ENCODE peak calls at places on chromosome 13, in six cellular contexts. A is H1, Y is IMR-90, I is neuronal stem cell, H is trophoblast cell, F is mesenchymal stem cell. R is an unnamed sample.

GRCh38 chr13:20713014-20713376 is 9.5 kb downstream of the IL17D start:
- DNase-seq in A (no peak), Y (no peak), I (no peak), H (no peak), F (no peak), R (no peak)

GRCh38 chr13:106649495-106649894 is 81.6 kb upstream of the ARGLU1 start:
- DNase-seq in A (no peak), Y (peak; percentile 22), I (no peak), H (no peak), F (no peak), R (no peak)

GRCh38 chr13:93797463-93797862 is 570.9 kb downstream of the GPC6 start:
- DNase-seq in A (no peak), Y (peak; percentile 21), I (no peak), H (no peak), F (no peak), R (no peak)

GRCh38 chr13:43744630-43745029 is 42.1 kb downstream of the ENOX1 start:
- DNase-seq in A (no peak), Y (peak; percentile 4), I (no peak), H (no peak), F (no peak), R (no peak)

GRCh38 chr13:82330499-82330898 is 1551.8 kb downstream of the SLITRK1 start:
- DNase-seq in A (no peak), Y (no peak), I (no peak), H (peak; percentile 3), F (peak; percentile 30), R (no peak)

GRCh38 chr13:42380420-42381164 is 108.6 kb downstream of the AKAP11 start:
- DNase-seq in A (no peak), Y (no peak), I (no peak), H (no peak), F (no peak), R (no peak)

GRCh38 chr13:99979453-99980200 is 2.0 kb upstream of the ZIC2 start:
- DNase-seq in A (no peak), Y (no peak), I (no peak), H (peak; percentile 56), F (no peak), R (peak; percentile 70)

GRCh38 chr13:39202746-39203145 is 164.5 kb downstream of the NHLRC3 start:
- DNase-seq in A (no peak), Y (no peak), I (no peak), H (peak; percentile 63), F (no peak), R (no peak)

GRCh38 chr13:58343081-58343480 is 711.5 kb downstream of the PCDH17 start:
- DNase-seq in A (no peak), Y (no peak), I (no peak), H (no peak), F (no peak), R (no peak)

GRCh38 chr13:79307866-79308298 is 98.2 kb downstream of the RBM26 start:
- DNase-seq in A (no peak), Y (peak; percentile 61), I (no peak), H (no peak), F (no peak), R (peak; percentile 31)

DNA sequence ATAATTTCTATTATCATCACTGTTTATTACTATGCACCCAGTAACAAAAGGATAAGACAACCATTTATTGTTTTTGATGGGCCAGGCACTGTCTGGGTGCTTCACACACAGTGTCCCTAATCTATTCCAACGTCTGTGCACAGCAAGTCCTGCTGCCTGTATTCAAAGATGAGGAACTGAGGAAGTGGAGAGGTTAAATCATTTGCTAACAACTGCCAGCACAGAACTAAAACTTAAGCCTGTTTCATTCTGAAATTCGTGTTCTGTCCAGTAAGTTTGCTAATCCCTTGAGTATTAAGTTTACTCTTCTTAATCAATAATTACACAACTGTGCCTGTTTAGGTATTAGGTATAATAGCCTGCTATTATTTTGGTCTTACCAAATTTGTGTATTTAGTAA is 41.9 kb downstream of the TEX26 start:
- DNase-seq in A (no peak), Y (no peak), I (no peak), H (no peak), F (no peak), R (no peak)
- H3K14ac ChIP-seq in A (no peak overlapping the region), Y (no peak overlapping the region), I (no peak overlapping the region), H (no peak overlapping the region), F (no peak overlapping the region), R (no peak overlapping the region)

DNA sequence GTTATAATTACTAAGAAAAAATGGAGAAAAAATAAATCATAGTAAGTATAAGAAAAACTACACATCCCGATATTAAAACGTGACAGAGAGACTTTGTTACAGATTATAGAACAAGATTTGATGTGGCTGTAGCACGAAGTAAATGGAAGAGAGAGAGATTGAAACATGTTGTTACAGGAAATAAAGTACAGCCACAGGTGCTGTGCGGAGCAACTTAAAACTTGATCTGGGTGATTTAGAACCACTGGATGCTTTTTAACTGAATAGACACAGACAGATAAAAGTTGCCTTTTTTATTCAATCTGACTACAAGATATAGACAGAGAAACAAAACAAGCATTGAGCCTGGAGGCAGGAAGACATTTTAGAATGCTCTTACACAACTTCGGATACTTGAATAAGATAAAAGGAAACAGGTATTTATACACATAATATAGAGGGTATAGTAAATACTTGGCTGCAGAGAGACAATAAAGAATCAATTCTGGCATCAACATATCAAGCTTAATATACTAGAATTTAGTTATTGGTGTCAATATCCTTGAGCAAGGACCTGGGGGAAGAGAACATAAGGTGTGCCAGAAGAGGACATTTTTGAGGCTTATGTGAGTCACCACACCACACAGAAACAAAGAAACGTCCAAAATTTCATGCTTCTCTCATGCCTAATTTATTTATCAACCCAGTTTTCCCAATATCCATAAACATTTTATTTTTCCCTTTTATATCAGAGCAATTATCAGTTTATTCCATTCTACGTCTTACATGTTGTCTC is 548.5 kb downstream of the SLITRK1 start:
- DNase-seq in A (no peak), Y (no peak), I (no peak), H (no peak), F (no peak), R (no peak)
- H3K14ac ChIP-seq in A (no peak overlapping the region), Y (no peak overlapping the region), I (no peak overlapping the region), H (no peak overlapping the region), F (no peak overlapping the region), R (no peak overlapping the region)

GRCh38 chr13:52159159-52159982 is at the start of gene NEK3:
- DNase-seq in A (peak; percentile 23), Y (peak; percentile 56), I (peak; percentile 67), H (peak; percentile 33), F (peak; percentile 65), R (peak; percentile 71)

GRCh38 chr13:52161193-52161646 is 1.8 kb upstream of the NEK3 start:
- DNase-seq in A (no peak), Y (no peak), I (no peak), H (no peak), F (no peak), R (no peak)

GRCh38 chr13:52158629-52159158 is 703 bp downstream of the NEK3 start:
- DNase-seq in A (no peak), Y (peak; percentile 28), I (no peak), H (peak; percentile 7), F (peak; percentile 61), R (no peak)

GRCh38 chr13:52162279-52163101 is 3.1 kb upstream of the NEK3 start:
- DNase-seq in A (no peak), Y (peak; percentile 70), I (peak; percentile 21), H (no peak), F (peak; percentile 53), R (no peak)

GRCh38 chr13:52160053-52160452 is 656 bp upstream of the NEK3 start:
- DNase-seq in A (no peak), Y (no peak), I (no peak), H (no peak), F (no peak), R (no peak)
- H3K14ac ChIP-seq in A (no peak overlapping the region), Y (peak overlapping the region; percentile 64), I (no peak overlapping the region), H (no peak overlapping the region), F (no peak overlapping the region), R (no peak overlapping the region)

GRCh38 chr13:114118086-114118762 is 14.2 kb downstream of the RASA3 start:
- DNase-seq in A (no peak), Y (no peak), I (no peak), H (no peak), F (peak; percentile 39), R (no peak)
- H3K14ac ChIP-seq in A (no peak overlapping the region), Y (peak overlapping the region; percentile 56), I (peak overlapping the region; percentile 90), H (no peak overlapping the region), F (no peak overlapping the region), R (no peak overlapping the region)

GRCh38 chr13:111415765-111416164 is 95.3 kb downstream of the TEX29 start:
- DNase-seq in A (no peak), Y (no peak), I (no peak), H (no peak), F (no peak), R (no peak)
- H3K14ac ChIP-seq in A (no peak overlapping the region), Y (no peak overlapping the region), I (no peak overlapping the region), H (no peak overlapping the region), F (no peak overlapping the region), R (no peak overlapping the region)

DNA sequence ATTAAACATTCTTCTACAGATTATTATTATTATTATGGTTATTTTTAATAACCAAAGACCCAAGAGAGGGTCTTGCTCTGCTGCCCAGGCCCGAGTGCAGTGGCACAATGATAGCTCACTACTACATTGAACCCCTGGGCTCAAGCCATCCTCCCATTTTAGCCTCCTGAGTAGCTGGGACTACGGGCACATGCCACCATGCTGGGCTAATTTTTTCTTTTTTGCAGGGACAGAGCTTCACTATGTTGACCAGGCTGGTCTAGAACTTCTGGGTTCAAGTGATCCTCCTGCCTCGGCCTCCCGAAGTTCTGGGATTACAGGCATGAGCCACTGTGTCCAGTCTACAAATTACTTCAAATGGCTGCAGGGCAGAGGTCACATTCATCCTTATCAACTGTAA is 179.8 kb downstream of the KCNRG start:
- DNase-seq in A (no peak), Y (no peak), I (no peak), H (no peak), F (no peak), R (no peak)
- H3K14ac ChIP-seq in A (no peak overlapping the region), Y (no peak overlapping the region), I (no peak overlapping the region), H (no peak overlapping the region), F (no peak overlapping the region), R (no peak overlapping the region)

R was measured in H9.